ENCODE peak calls at places on chromosome 14, in nine cellular contexts. V is esophagus muscularis mucosa, M is H1, I is K562, B is stomach, J is HepG2, Y is upper lobe of left lung, Q is endothelial cell of umbilical vein, A is breast epithelium. Z is an unnamed sample.

GRCh38 chr14:54503476-54503875 is 6.2 kb upstream of the CGRRF1 start:
- DNase-seq in Y (no peak), J (peak; percentile 64), A (no peak), B (no peak), I (no peak), M (no peak), Q (peak; percentile 37), V (no peak), Z (no peak)

GRCh38 chr14:37559386-37559785 is 35.7 kb downstream of the FOXA1 start:
- DNase-seq in J (no peak), A (no peak), M (no peak), Q (no peak), I (no peak), B (no peak), Y (no peak), V (no peak), Z (no peak)

GRCh38 chr14:84403585-84403984 is 1126.4 kb upstream of the FLRT2 start:
- DNase-seq in B (peak; percentile 35), Y (peak; percentile 27), A (no peak), I (no peak), V (no peak), M (no peak), J (no peak), Q (no peak), Z (no peak)

GRCh38 chr14:32186248-32186647 is 15.6 kb upstream of the RNU6-7 start:
- DNase-seq in V (no peak), M (no peak), Q (no peak), Y (no peak), J (no peak), B (no peak), I (no peak), A (no peak), Z (no peak)

GRCh38 chr14:36524874-36525745 is 5.1 kb upstream of the NKX2-1 start:
- DNase-seq in B (no peak), M (peak; percentile 91), J (peak; percentile 74), Q (no peak), Y (peak; percentile 71), A (no peak), I (peak; percentile 49), V (peak; percentile 89), Z (no peak)

GRCh38 chr14:77314043-77314442 is 6.6 kb downstream of the POMT2 start:
- DNase-seq in V (no peak), Y (no peak), M (no peak), A (peak; percentile 47), Q (no peak), J (no peak), B (no peak), I (no peak), Z (no peak)

GRCh38 chr14:90547968-90548367 is 151.1 kb downstream of the CALM1 start:
- DNase-seq in J (no peak), Q (no peak), A (no peak), B (no peak), I (no peak), M (no peak), Y (no peak), V (no peak), Z (peak; percentile 56)

GRCh38 chr14:99824776-99825175 is 31.6 kb downstream of the EML1 start:
- DNase-seq in I (no peak), Y (no peak), A (no peak), J (no peak), Q (no peak), B (no peak), M (no peak), V (no peak), Z (no peak)

GRCh38 chr14:101706509-101707284 is 54.8 kb upstream of the PPP2R5C start:
- DNase-seq in J (no peak), Y (no peak), M (no peak), I (no peak), A (no peak), B (no peak), V (no peak), Q (no peak), Z (no peak)

DNA sequence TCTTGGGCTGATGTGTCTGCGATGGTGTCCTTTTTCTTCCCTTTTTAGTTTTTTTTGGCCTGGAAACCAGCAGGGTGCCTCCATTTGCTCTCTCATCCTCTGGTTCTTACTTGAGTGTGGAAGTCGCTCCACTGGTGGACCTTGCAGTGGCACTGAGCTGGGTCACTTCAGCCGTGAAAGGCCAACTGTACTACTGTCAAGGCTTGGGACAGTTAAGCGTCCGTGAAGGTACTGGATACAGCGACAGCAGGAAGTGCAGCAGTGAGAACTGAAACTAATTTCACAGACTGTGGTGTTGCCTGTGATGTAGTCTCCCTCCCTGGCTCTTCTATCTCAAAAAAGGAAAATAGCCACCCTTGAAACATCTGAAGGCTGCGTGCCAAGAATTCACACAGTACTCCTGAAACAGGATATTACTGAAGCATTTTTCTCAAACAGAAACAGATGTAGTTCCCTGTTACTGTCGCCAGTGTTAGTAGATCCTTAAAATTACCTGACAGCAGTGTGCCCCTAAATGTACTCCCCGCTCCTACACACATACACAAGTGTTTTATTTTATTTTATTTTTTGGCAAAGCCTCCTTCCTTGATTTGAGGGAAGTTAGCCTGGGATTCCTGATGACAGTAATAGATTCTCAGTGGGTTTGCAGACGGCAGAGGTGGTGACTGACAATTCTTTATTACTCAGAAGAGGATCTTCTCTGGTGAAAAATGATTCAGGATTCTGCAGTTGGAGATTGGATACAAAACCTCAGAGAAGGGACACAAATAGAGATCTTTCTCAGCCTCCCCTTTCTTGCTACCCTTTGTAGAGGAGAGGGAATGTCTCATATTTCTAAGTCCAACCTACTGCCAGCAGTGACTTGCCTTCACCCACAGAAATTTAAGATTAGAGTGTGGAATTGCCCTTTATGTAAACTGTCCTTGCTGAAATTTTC is 4.3 kb downstream of the SUSD6 start:
- DNase-seq in Y (peak; percentile 71), I (no peak), M (no peak), J (no peak), V (no peak), Q (peak; percentile 65), A (peak; percentile 71), B (peak; percentile 49), Z (peak; percentile 81)
- TF ChIP-seq POLR2AphosphoS5 in Y (peak; percentile 30), I (no peak), M (no peak), J (no peak), V (peak; percentile 62), Q (no peak), A (no peak), B (peak; percentile 51), Z (peak; percentile 71)

GRCh38 chr14:70873627-70874026 is 33.6 kb upstream of the PCNX1 start:
- DNase-seq in J (peak; percentile 38), Y (no peak), A (no peak), Q (no peak), V (no peak), M (no peak), I (no peak), B (no peak), Z (no peak)
- TF ChIP-seq CTCF in J (peak; percentile 49), Y (no peak), A (no peak), Q (no peak), V (peak; percentile 30), M (peak; percentile 8), I (no peak), B (no peak), Z (no peak)

DNA sequence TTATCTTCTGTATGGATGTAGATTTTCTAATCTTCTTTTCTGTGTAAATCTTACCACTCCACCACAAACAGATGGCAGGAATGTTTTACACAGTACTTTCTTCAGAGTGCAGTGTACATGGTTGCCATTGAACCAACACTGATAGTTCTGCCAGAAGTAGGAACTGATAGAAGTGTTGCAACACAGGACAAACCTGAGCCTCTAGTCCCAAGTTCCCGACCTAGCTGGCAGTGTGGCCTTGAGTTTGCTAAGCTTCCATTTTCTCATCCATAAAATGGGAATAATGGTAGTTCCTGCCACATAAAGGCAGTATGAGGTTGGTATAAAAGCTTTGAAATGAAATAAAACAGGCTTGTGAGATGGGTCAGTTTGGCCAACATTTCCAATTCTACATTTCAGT is 50.8 kb upstream of the SAV1 start:
- DNase-seq in J (peak; percentile 4), I (no peak), V (no peak), Q (no peak), M (no peak), A (no peak), Y (no peak), B (no peak), Z (no peak)
- TF ChIP-seq POLR2AphosphoS5 in J (no peak), I (no peak), V (no peak), Q (no peak), M (no peak), A (no peak), Y (no peak), B (no peak), Z (peak; percentile 4)

GRCh38 chr14:105181542-105182295 is 607 bp upstream of the NUDT14 start:
- DNase-seq in J (no peak), A (no peak), Q (no peak), B (no peak), M (no peak), I (no peak), Y (no peak), V (no peak), Z (no peak)

GRCh38 chr14:105182296-105183020 is 1.3 kb upstream of the NUDT14 start:
- DNase-seq in V (no peak), Q (no peak), Y (no peak), I (no peak), B (no peak), M (no peak), J (no peak), A (no peak), Z (no peak)

GRCh38 chr14:105179191-105179590 is 1.9 kb downstream of the NUDT14 start:
- DNase-seq in J (no peak), V (no peak), A (no peak), Y (no peak), M (no peak), I (no peak), Q (no peak), B (no peak), Z (no peak)

GRCh38 chr14:105178868-105179140 is 2.3 kb downstream of the NUDT14 start:
- DNase-seq in A (no peak), B (no peak), I (no peak), M (no peak), Q (no peak), Y (no peak), V (no peak), J (no peak), Z (no peak)

GRCh38 chr14:105180598-105181528 is at the start of gene NUDT14:
- DNase-seq in M (peak; percentile 92), I (peak; percentile 83), Q (peak; percentile 57), A (peak; percentile 83), V (no peak), Y (peak; percentile 88), J (no peak), B (peak; percentile 93), Z (peak; percentile 95)
- TF ChIP-seq CTCF in M (no peak), I (no peak), Q (no peak), A (no peak), V (no peak), Y (no peak), J (no peak), B (peak; percentile 5), Z (no peak)

DNA sequence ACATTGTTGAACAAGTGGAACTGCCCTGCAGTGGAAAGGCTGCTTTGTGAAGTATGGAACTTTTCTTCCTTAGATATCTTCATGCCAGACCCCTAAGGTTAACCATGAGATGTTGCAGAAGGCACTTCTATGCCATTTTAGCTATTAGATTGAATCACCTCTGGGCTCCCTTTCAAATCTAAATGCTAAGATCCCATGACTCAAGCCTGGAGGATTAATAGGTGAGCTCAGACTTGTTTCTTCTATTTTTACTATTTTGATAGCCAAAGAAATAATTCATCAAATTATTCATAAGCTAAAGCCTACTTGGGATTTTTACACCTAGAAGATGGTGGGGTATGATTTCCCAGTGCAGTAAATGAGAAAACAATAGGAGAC is 64.3 kb downstream of the DAD1 start:
- DNase-seq in V (no peak), Y (no peak), M (no peak), Q (no peak), A (no peak), J (no peak), B (no peak), I (no peak), Z (no peak)
- TF ChIP-seq POLR2AphosphoS5 in V (no peak), Y (no peak), M (no peak), Q (no peak), A (no peak), J (no peak), B (no peak), I (no peak), Z (no peak)

GRCh38 chr14:42535397-42535796 is 928.7 kb downstream of the LRFN5 start:
- DNase-seq in V (no peak), A (no peak), Y (no peak), J (no peak), M (no peak), Q (no peak), I (no peak), B (no peak), Z (no peak)
- TF ChIP-seq CTCF in V (no peak), A (no peak), Y (no peak), J (no peak), M (peak; percentile 21), Q (no peak), I (no peak), B (no peak), Z (no peak)